ENCODE peak calls at places on chromosome 3, in six cellular contexts. C is fibroblast of mammary gland, Y is RWPE1, D is left ventricle myocardium inferior, X is cardiac muscle cell, I is neural crest cell. A is an unnamed sample.

GRCh38 chr3:64684715-64685261 is 3.0 kb downstream of the ADAMTS9 start:
- DNase-seq in C (peak; percentile 53), I (peak; percentile 4), X (peak; percentile 71), Y (no peak), D (peak; percentile 26), A (peak; percentile 46)

GRCh38 chr3:49456417-49456816 is 13.7 kb upstream of the DAG1 start:
- DNase-seq in X (peak; percentile 41), C (no peak), I (no peak), Y (no peak), D (no peak), A (no peak)

GRCh38 chr3:151835751-151836550 is 22.0 kb downstream of the AADAC start:
- DNase-seq in Y (no peak), I (no peak), X (peak; percentile 71), D (no peak), C (peak; percentile 65), A (no peak)

GRCh38 chr3:3191675-3192480 is 12.4 kb upstream of the CRBN start:
- DNase-seq in D (no peak), X (peak; percentile 48), Y (no peak), I (no peak), C (no peak), A (peak; percentile 6)

GRCh38 chr3:56624725-56625124 is 58.3 kb downstream of the TASOR start:
- DNase-seq in I (no peak), C (peak; percentile 60), D (no peak), Y (no peak), X (peak; percentile 48), A (no peak)

GRCh38 chr3:30486386-30486785 is 120.0 kb upstream of the TGFBR2 start:
- DNase-seq in I (no peak), Y (no peak), C (no peak), X (no peak), D (no peak), A (no peak)

GRCh38 chr3:160564205-160564922 is 1.0 kb downstream of the KPNA4 start:
- DNase-seq in D (no peak), X (peak; percentile 3), C (no peak), I (peak; percentile 8), Y (peak; percentile 3), A (peak; percentile 48)

GRCh38 chr3:128804017-128804816 is 75.2 kb upstream of the ACAD9 start:
- DNase-seq in C (peak; percentile 51), D (no peak), Y (no peak), I (no peak), X (peak; percentile 59), A (no peak)

GRCh38 chr3:24060055-24060454 is 115.0 kb downstream of the NR1D2 start:
- DNase-seq in I (no peak), Y (peak; percentile 37), D (no peak), C (peak; percentile 74), X (peak; percentile 69), A (no peak)

GRCh38 chr3:41893977-41894376 is 67.9 kb downstream of the ULK4 start:
- DNase-seq in X (peak; percentile 76), D (no peak), Y (peak; percentile 31), C (peak; percentile 66), I (no peak), A (peak; percentile 45)

GRCh38 chr3:196726788-196727675 is 12.6 kb upstream of the PAK2 start:
- DNase-seq in I (no peak), D (no peak), C (peak; percentile 78), X (peak; percentile 38), Y (peak; percentile 14), A (no peak)

GRCh38 chr3:150216866-150217600 is 191.1 kb upstream of the TSC22D2 start:
- DNase-seq in X (no peak), D (no peak), C (no peak), I (no peak), Y (no peak), A (no peak)

GRCh38 chr3:46393554-46394434 is 13.1 kb downstream of the CCR5AS start:
- DNase-seq in C (peak; percentile 48), D (no peak), Y (no peak), X (peak; percentile 62), I (no peak), A (no peak)

DNA sequence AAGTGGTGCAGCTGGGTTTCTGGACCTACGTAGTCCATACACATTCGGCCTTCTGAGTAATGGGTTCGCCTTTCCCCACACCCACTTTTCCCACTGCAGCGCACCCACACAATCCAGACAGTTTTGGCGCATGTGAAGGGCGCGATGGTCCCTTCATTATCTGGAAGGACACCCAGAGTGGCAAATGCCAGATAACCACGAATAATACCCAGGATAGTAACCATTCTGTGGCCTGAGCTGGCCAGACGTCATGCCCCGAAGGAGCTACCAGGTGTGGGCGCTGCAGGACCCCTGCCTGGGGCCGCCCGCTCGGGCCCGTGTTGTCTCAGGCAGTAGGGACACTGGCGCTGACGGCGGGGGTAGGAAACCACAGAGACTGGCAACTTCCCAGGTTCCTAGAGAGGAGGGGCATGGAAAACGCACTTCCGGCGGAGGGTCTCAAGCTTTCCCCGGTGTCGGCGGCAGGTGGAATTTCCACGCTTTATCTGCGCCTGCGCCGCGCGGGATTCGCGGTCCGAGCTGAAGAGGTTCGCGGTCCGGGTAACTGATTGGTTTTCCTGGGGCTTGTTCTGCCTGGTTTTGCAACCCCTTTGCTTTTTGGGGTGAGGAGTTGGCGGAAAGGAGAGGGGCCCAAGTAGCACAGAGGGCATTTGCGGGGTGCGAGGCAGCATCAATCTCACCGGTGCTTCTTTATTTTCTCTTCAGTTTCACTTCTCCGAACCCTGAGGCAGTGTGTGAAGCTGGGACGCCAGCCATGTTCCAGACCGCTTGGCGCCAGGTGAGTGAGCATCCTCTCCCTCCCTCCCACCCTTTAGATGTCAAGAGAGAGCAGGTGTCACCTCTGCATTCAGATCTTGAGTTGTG is at the start of gene ZNF620:
- DNase-seq in Y (peak; percentile 4), I (peak; percentile 77), X (peak; percentile 68), C (peak; percentile 34), D (peak; percentile 72), A (peak; percentile 87)
- TF ChIP-seq CTCF in Y (peak; percentile 33), I (peak; percentile 53), X (peak; percentile 56), C (no peak), D (peak; percentile 49), A (no peak)

GRCh38 chr3:31748281-31749245 is 215.8 kb downstream of the STT3B start:
- DNase-seq in I (no peak), C (no peak), X (no peak), Y (no peak), D (no peak), A (no peak)

GRCh38 chr3:31752305-31753049 is 219.8 kb downstream of the STT3B start:
- DNase-seq in C (no peak), X (no peak), D (no peak), Y (no peak), I (no peak), A (no peak)

GRCh38 chr3:31755911-31756658 is 223.4 kb downstream of the STT3B start:
- DNase-seq in C (peak; percentile 18), Y (no peak), D (no peak), I (no peak), X (peak; percentile 8), A (no peak)

GRCh38 chr3:31754575-31755278 is 222.0 kb downstream of the STT3B start:
- DNase-seq in X (no peak), I (no peak), Y (no peak), C (no peak), D (no peak), A (no peak)

GRCh38 chr3:31753050-31753425 is 220.3 kb downstream of the STT3B start:
- DNase-seq in C (no peak), Y (no peak), I (no peak), X (no peak), D (no peak), A (no peak)
- TF ChIP-seq CTCF in C (no peak), Y (no peak), I (no peak), X (no peak), D (no peak), A (no peak)

DNA sequence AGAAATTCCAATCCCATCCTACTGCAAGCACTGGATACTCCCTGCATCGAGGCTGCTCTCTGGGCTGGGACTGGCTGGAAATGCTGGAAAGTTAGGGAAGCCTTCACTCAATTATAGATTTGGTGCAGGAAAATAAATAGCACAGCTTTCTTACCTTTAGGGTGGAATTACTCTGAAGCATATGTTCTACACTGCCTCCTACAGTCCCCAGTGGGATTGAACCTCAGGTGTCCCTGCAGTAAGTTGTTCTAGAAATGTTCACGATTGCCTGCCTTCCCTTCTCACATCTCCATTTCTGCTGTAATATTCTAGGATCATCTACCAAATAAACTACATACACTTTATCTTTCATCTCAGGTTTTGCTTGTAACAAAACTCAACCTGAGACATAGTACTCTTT is 536.7 kb upstream of the LMCD1 start:
- DNase-seq in D (no peak), Y (no peak), I (no peak), C (no peak), X (no peak), A (no peak)
- TF ChIP-seq CTCF in D (no peak), Y (no peak), I (no peak), C (no peak), X (no peak), A (no peak)

GRCh38 chr3:195250473-195251251 is 20.3 kb downstream of the XXYLT1 start:
- DNase-seq in C (peak; percentile 60), I (no peak), D (peak; percentile 42), Y (no peak), X (peak; percentile 33), A (no peak)
- TF ChIP-seq CTCF in C (peak; percentile 39), I (peak; percentile 14), D (peak; percentile 58), Y (no peak), X (no peak), A (no peak)

GRCh38 chr3:104628185-104628789 is 738.4 kb upstream of the ALCAM start:
- DNase-seq in D (no peak), I (no peak), X (peak; percentile 76), Y (peak; percentile 60), C (peak; percentile 77), A (peak; percentile 10)
- TF ChIP-seq CTCF in D (peak; percentile 57), I (peak; percentile 78), X (peak; percentile 80), Y (peak; percentile 64), C (peak; percentile 87), A (no peak)